ENCODE peak calls at places on chromosomes 4 and X, in four cellular contexts. B is CD4-positive, alpha-beta T cell; M is A172; P is psoas muscle. L is an unnamed sample.

GRCh38 chr4:182826391-182826790 is 90.8 kb downstream of the DCTD start:
- DNase-seq in B (no peak), M (no peak), P (no peak), L (no peak)

GRCh38 chr4:184097240-184097619 is 120.4 kb downstream of the ENPP6 start:
- DNase-seq in M (no peak), B (peak), P (peak), L (no peak)

GRCh38 chr4:106604319-106605051 is 235.9 kb upstream of the GIMD1 start:
- DNase-seq in B (no peak), P (no peak), M (no peak), L (no peak)

GRCh38 chr4:149845643-149846208 is 30.1 kb upstream of the IQCM start:
- DNase-seq in M (no peak), B (no peak), P (no peak), L (no peak)

GRCh38 chr4:4859010-4859798 is at the start of gene MSX1:
- DNase-seq in P (peak), B (no peak), M (peak), L (no peak)

GRCh38 chr4:106371166-106371565 is 2.6 kb upstream of the GIMD1 start:
- DNase-seq in P (no peak), M (no peak), B (no peak), L (no peak)

GRCh38 chr4:54662123-54662522 is 4.4 kb downstream of the KIT start:
- DNase-seq in M (no peak), P (no peak), B (no peak), L (no peak)

GRCh38 chr4:165398570-165398969 is 19.8 kb downstream of the CPE start:
- DNase-seq in P (no peak), M (peak), B (no peak), L (no peak)

GRCh38 chrX:115177941-115178340 is 11.3 kb upstream of the RBMXL3 start:
- DNase-seq in M (no peak), P (no peak), B (no peak), L (no peak)

GRCh38 chrX:44996282-44996681 is 123.3 kb downstream of the KDM6A start:
- DNase-seq in M (no peak), B (no peak), P (no peak), L (no peak)

GRCh38 chr4:55409468-55410171 is 13.9 kb downstream of the TMEM165 start:
- DNase-seq in P (no peak), M (peak), B (no peak), L (no peak)

GRCh38 chr4:42396361-42397255 is 680 bp upstream of the SHISA3 start:
- DNase-seq in P (no peak), M (no peak), B (no peak), L (no peak)

GRCh38 chrX:13489451-13489850 is 80.0 kb upstream of the EGFL6 start:
- DNase-seq in M (peak), B (no peak), P (peak), L (no peak)

GRCh38 chr4:1873776-1874175 is 2.6 kb downstream of the NSD2 start:
- DNase-seq in B (no peak), M (no peak), P (no peak), L (no peak)

GRCh38 chr4:123452585-123452984 is 56.0 kb downstream of the SPRY1 start:
- DNase-seq in M (peak), P (peak), B (no peak), L (no peak)

GRCh38 chr4:78337621-78338020 is 213.9 kb upstream of the ANXA3 start:
- DNase-seq in M (no peak), B (no peak), P (no peak), L (no peak)

GRCh38 chr4:154854362-154854761 is 73.3 kb downstream of the RBM46 start:
- DNase-seq in B (no peak), M (peak), P (no peak), L (no peak)

GRCh38 chrX:154748712-154749339 is 2.1 kb downstream of the GAB3 start:
- DNase-seq in M (peak), P (no peak), B (peak), L (peak)

GRCh38 chr4:1562771-1563170 is 121.3 kb downstream of the FAM53A start:
- DNase-seq in P (no peak), M (no peak), B (no peak), L (no peak)

GRCh38 chr4:111854494-111855087 is 290.7 kb upstream of the FAM241A start:
- DNase-seq in P (no peak), M (peak), B (no peak), L (no peak)

GRCh38 chr4:54152846-54153600 is 53.1 kb downstream of the GSX2 start:
- DNase-seq in B (no peak), M (peak), P (no peak), L (no peak)

GRCh38 chr4:99293357-99293756 is 2.6 kb upstream of the ADH1A start:
- DNase-seq in P (no peak), B (no peak), M (no peak), L (no peak)

GRCh38 chrX:37349131-37350033 is at the start of gene PRRG1:
- DNase-seq in P (peak), M (peak), B (no peak), L (no peak)

GRCh38 chrX:85619962-85620361 is 240.5 kb upstream of the POF1B start:
- DNase-seq in B (no peak), M (no peak), P (no peak), L (no peak)

GRCh38 chrX:15988661-15989603 is 134.3 kb upstream of the AP1S2 start:
- DNase-seq in P (no peak), M (peak), B (no peak), L (no peak)